ENCODE peak calls at places on chromosomes 16 and 17, in eight cellular contexts. V is islet precursor cell; F is CD4-positive, alpha-beta T cell; N is GM23338; D is MM.1S; G is activated T-helper 1 cell treated with anti-CD3 and anti-CD28 coated beads, Interleukin-2, amount 50 U/mL, for 16 hours; B is HEK293T; L is NCI-H1105 treated with DMSO at 0.1 percent for 48 hours. Z is an unnamed sample.

GRCh38 chr16:29883987-29884386 is 15.4 kb downstream of the SEZ6L2 start:
- DNase-seq in V (no peak), N (no peak), F (no peak), L (no peak), B (peak; percentile 55), D (no peak), G (no peak), Z (no peak)

GRCh38 chr17:73644145-73645049 is at the start of gene SDK2:
- DNase-seq in G (no peak), N (peak; percentile 49), V (peak; percentile 79), D (no peak), F (no peak), L (peak; percentile 12), B (peak; percentile 45), Z (peak; percentile 20)

GRCh38 chr17:63641678-63642077 is 19.5 kb downstream of the MAP3K3 start:
- DNase-seq in D (no peak), V (no peak), G (no peak), F (no peak), L (no peak), N (no peak), B (no peak), Z (no peak)

GRCh38 chr16:11334831-11335404 is 10.3 kb upstream of the RMI2 start:
- DNase-seq in D (no peak), V (no peak), B (no peak), G (no peak), N (no peak), F (no peak), L (no peak), Z (no peak)

GRCh38 chr17:79311373-79311772 is 236.7 kb downstream of the ENGASE start:
- DNase-seq in F (no peak), V (no peak), B (no peak), N (no peak), G (no peak), L (no peak), D (no peak), Z (no peak)

GRCh38 chr16:11977206-11978041 is 890 bp downstream of the SNX29 start:
- DNase-seq in F (no peak), L (no peak), N (no peak), D (no peak), G (no peak), B (no peak), V (peak; percentile 73), Z (peak; percentile 55)

GRCh38 chr16:12323007-12323699 is 346.6 kb downstream of the SNX29 start:
- DNase-seq in N (no peak), V (no peak), B (no peak), F (peak; percentile 22), L (no peak), G (no peak), D (no peak), Z (no peak)

GRCh38 chr17:17624776-17625175 is 33.3 kb upstream of the PEMT start:
- DNase-seq in F (no peak), D (no peak), N (no peak), V (no peak), G (no peak), B (no peak), L (no peak), Z (no peak)

GRCh38 chr16:25580071-25580470 is 111.7 kb upstream of the HS3ST4 start:
- DNase-seq in F (no peak), N (no peak), L (no peak), G (no peak), B (no peak), V (peak; percentile 64), D (no peak), Z (no peak)

GRCh38 chr16:53948326-53948725 is 244.4 kb downstream of the FTO start:
- DNase-seq in L (no peak), N (no peak), G (no peak), B (no peak), D (no peak), V (no peak), F (no peak), Z (no peak)

GRCh38 chr16:72990003-72990521 is 57.9 kb downstream of the ZFHX3 start:
- DNase-seq in B (peak; percentile 42), D (no peak), L (no peak), N (peak; percentile 39), V (peak; percentile 82), G (no peak), F (no peak), Z (peak; percentile 80)

GRCh38 chr17:63881935-63882601 is at the start of gene GH2:
- DNase-seq in L (no peak), B (peak; percentile 86), N (peak; percentile 82), F (peak; percentile 59), D (peak; percentile 53), G (peak; percentile 39), V (peak; percentile 88), Z (peak; percentile 79)

GRCh38 chr17:47959825-47960655 is 2.4 kb upstream of the PRR15L start:
- DNase-seq in F (no peak), G (no peak), V (no peak), L (no peak), D (no peak), B (no peak), N (no peak), Z (no peak)

GRCh38 chr16:57578521-57579360 is 36.3 kb downstream of the ADGRG5 start:
- DNase-seq in B (no peak), G (no peak), F (no peak), L (no peak), N (no peak), V (peak; percentile 28), D (no peak), Z (no peak)

GRCh38 chr16:716250-716607 is 1.3 kb downstream of the METRN start:
- DNase-seq in G (no peak), F (no peak), B (no peak), V (no peak), N (peak; percentile 67), D (no peak), L (no peak), Z (no peak)

GRCh38 chr16:75256871-75257343 is 5.5 kb upstream of the BCAR1 start:
- DNase-seq in V (peak; percentile 78), D (no peak), L (no peak), N (no peak), G (no peak), B (no peak), F (no peak), Z (no peak)

GRCh38 chr16:63998-64913 is 8.2 kb downstream of the RHBDF1 start:
- DNase-seq in B (no peak), D (no peak), V (no peak), G (no peak), N (no peak), F (no peak), L (no peak), Z (no peak)

GRCh38 chr17:44587339-44587738 is 30.1 kb downstream of the FZD2 start:
- DNase-seq in N (no peak), L (no peak), D (no peak), G (no peak), B (peak; percentile 37), V (peak; percentile 100), F (no peak), Z (peak; percentile 91)

GRCh38 chr16:56812884-56813283 is 52.1 kb upstream of the SLC12A3 start:
- DNase-seq in D (no peak), G (no peak), L (no peak), N (no peak), V (no peak), F (no peak), B (no peak), Z (peak; percentile 54)

GRCh38 chr17:56176101-56176500 is 22.8 kb downstream of the ANKFN1 start:
- DNase-seq in B (no peak), N (peak; percentile 22), D (no peak), L (no peak), V (no peak), F (no peak), G (no peak), Z (no peak)

GRCh38 chr16:84518804-84519341 is 14.4 kb upstream of the MEAK7 start:
- DNase-seq in D (no peak), B (no peak), G (no peak), V (no peak), L (peak; percentile 38), N (no peak), F (peak; percentile 62), Z (no peak)

GRCh38 chr17:14296511-14296910 is 4.4 kb upstream of the HS3ST3B1 start:
- DNase-seq in G (no peak), V (peak; percentile 49), D (no peak), N (peak; percentile 27), B (no peak), F (no peak), L (no peak), Z (no peak)

GRCh38 chr17:9003355-9004131 is 17.8 kb upstream of the NTN1 start:
- DNase-seq in N (peak; percentile 63), F (no peak), B (peak; percentile 40), V (peak; percentile 75), L (no peak), G (no peak), D (no peak), Z (no peak)

GRCh38 chr16:11094838-11095565 is 150.6 kb downstream of the CLEC16A start:
- DNase-seq in V (no peak), L (no peak), N (no peak), B (no peak), D (peak; percentile 71), F (no peak), G (no peak), Z (no peak)

GRCh38 chr17:82023447-82024241 is 539 bp downstream of the LRRC45 start:
- DNase-seq in N (peak; percentile 69), B (no peak), D (peak; percentile 35), G (no peak), F (no peak), L (peak; percentile 16), V (peak; percentile 79), Z (no peak)

GRCh38 chr17:33012522-33013033 is 20.9 kb downstream of the SPACA3 start:
- DNase-seq in F (no peak), V (peak; percentile 91), B (no peak), N (no peak), L (no peak), D (no peak), G (no peak), Z (peak; percentile 86)

GRCh38 chr17:4329838-4330237 is 36.6 kb downstream of the UBE2G1 start:
- DNase-seq in B (peak; percentile 37), F (no peak), D (no peak), V (no peak), L (no peak), G (no peak), N (no peak), Z (peak; percentile 91)

GRCh38 chr16:12268602-12269001 is 292.1 kb downstream of the SNX29 start:
- DNase-seq in V (no peak), N (no peak), F (no peak), B (no peak), L (no peak), D (no peak), G (no peak), Z (no peak)

GRCh38 chr17:57006040-57006439 is 28.1 kb downstream of the SCPEP1 start:
- DNase-seq in B (no peak), V (peak; percentile 66), F (no peak), G (no peak), N (no peak), L (no peak), D (no peak), Z (no peak)

GRCh38 chr16:66205287-66206167 is 161.0 kb upstream of the CDH5 start:
- DNase-seq in L (peak; percentile 15), D (no peak), B (no peak), G (no peak), F (no peak), V (no peak), N (no peak), Z (no peak)

GRCh38 chr17:57810740-57811632 is 38.9 kb downstream of the MRPS23 start:
- DNase-seq in G (no peak), F (no peak), D (no peak), B (peak; percentile 37), L (peak; percentile 98), N (no peak), V (peak; percentile 51), Z (no peak)

GRCh38 chr17:38667099-38667786 is 7.5 kb downstream of the EPOP start:
- DNase-seq in N (peak; percentile 91), F (peak; percentile 18), G (no peak), D (peak; percentile 62), L (peak; percentile 56), V (peak; percentile 92), B (peak; percentile 75), Z (peak; percentile 77)

GRCh38 chr16:87263418-87264052 is 53.7 kb downstream of the C16orf95 start:
- DNase-seq in G (no peak), F (no peak), N (peak; percentile 20), L (no peak), V (peak; percentile 55), D (no peak), B (no peak), Z (no peak)

GRCh38 chr17:28466521-28467048 is 6.9 kb upstream of the SLC13A2 start:
- DNase-seq in N (no peak), V (peak; percentile 57), F (no peak), L (no peak), G (no peak), D (no peak), B (no peak), Z (no peak)

Z was measured in RWPE1.